ENCODE peak calls at places on chromosome 18, in six cellular contexts. R, B, M, Y, K and L are unnamed samples.

GRCh38 chr18:49849331-49850217 is 36.2 kb upstream of the ACAA2 start:
- DNase-seq in R (peak; percentile 17), B (peak; percentile 64), M (peak; percentile 92), Y (peak; percentile 92), K (peak; percentile 59), L (peak; percentile 88)

GRCh38 chr18:70338890-70339289 is 50.0 kb downstream of the SOCS6 start:
- DNase-seq in R (no peak), B (no peak), M (no peak), Y (no peak), K (no peak), L (no peak)

GRCh38 chr18:46250084-46250811 is 146.1 kb downstream of the HAUS1 start:
- DNase-seq in R (no peak), B (no peak), M (peak; percentile 92), Y (peak; percentile 91), K (peak; percentile 99), L (no peak)

GRCh38 chr18:11154369-11154982 is 5.1 kb upstream of the PIEZO2 start:
- DNase-seq in R (peak; percentile 40), B (no peak), M (peak; percentile 76), Y (peak; percentile 79), K (peak; percentile 57), L (no peak)

GRCh38 chr18:36419913-36420531 is 122.5 kb downstream of the FHOD3 start:
- DNase-seq in R (no peak), B (no peak), M (peak; percentile 21), Y (no peak), K (peak; percentile 52), L (no peak)

GRCh38 chr18:32764611-32765244 is 8.1 kb downstream of the KLHL14 start:
- DNase-seq in R (no peak), B (no peak), M (no peak), Y (no peak), K (no peak), L (no peak)

GRCh38 chr18:71114550-71115210 is 825.8 kb downstream of the SOCS6 start:
- DNase-seq in R (no peak), B (no peak), M (no peak), Y (no peak), K (no peak), L (no peak)

GRCh38 chr18:58005036-58005435 is 39.0 kb upstream of the NEDD4L start:
- DNase-seq in R (no peak), B (no peak), M (peak; percentile 40), Y (no peak), K (no peak), L (no peak)

GRCh38 chr18:11320981-11321380 is 171.6 kb upstream of the PIEZO2 start:
- DNase-seq in R (no peak), B (no peak), M (peak; percentile 79), Y (peak; percentile 54), K (no peak), L (no peak)

GRCh38 chr18:34767601-34768027 is 57.5 kb downstream of the DTNA start:
- DNase-seq in R (no peak), B (no peak), M (peak; percentile 97), Y (peak; percentile 91), K (peak; percentile 80), L (no peak)

GRCh38 chr18:46352520-46353250 is 248.5 kb downstream of the HAUS1 start:
- DNase-seq in R (no peak), B (no peak), M (no peak), Y (no peak), K (no peak), L (no peak)

GRCh38 chr18:10563886-10564285 is 38.1 kb downstream of the NAPG start:
- DNase-seq in R (no peak), B (no peak), M (no peak), Y (no peak), K (no peak), L (no peak)

GRCh38 chr18:3604626-3605408 is 154.8 kb downstream of the TGIF1 start:
- DNase-seq in R (no peak), B (no peak), M (peak; percentile 98), Y (peak; percentile 96), K (peak; percentile 90), L (no peak)

GRCh38 chr18:54358495-54358793 is 738 bp downstream of the C18orf54 start:
- DNase-seq in R (no peak), B (no peak), M (peak; percentile 10), Y (no peak), K (peak; percentile 37), L (no peak)

GRCh38 chr18:69353023-69353422 is 47.7 kb upstream of the DOK6 start:
- DNase-seq in R (no peak), B (no peak), M (no peak), Y (no peak), K (no peak), L (no peak)

GRCh38 chr18:37511933-37512332 is 53.7 kb downstream of the CELF4 start:
- DNase-seq in R (no peak), B (no peak), M (no peak), Y (no peak), K (no peak), L (no peak)

GRCh38 chr18:59006461-59007067 is 133.1 kb upstream of the SEC11C start:
- DNase-seq in R (no peak), B (no peak), M (no peak), Y (peak; percentile 42), K (no peak), L (no peak)

GRCh38 chr18:75923169-75923568 is 495.7 kb upstream of the SMIM21 start:
- DNase-seq in R (no peak), B (no peak), M (peak; percentile 1), Y (no peak), K (no peak), L (no peak)

GRCh38 chr18:79447703-79448367 is 52.1 kb downstream of the NFATC1 start:
- DNase-seq in R (no peak), B (no peak), M (peak; percentile 85), Y (peak; percentile 72), K (no peak), L (no peak)

GRCh38 chr18:77647472-77647871 is 397.8 kb downstream of the GALR1 start:
- DNase-seq in R (no peak), B (no peak), M (no peak), Y (no peak), K (no peak), L (no peak)

GRCh38 chr18:50866765-50867164 is 12.2 kb upstream of the ME2 start:
- DNase-seq in R (no peak), B (no peak), M (no peak), Y (no peak), K (peak; percentile 48), L (no peak)

GRCh38 chr18:65093341-65093740 is 657.5 kb upstream of the CDH7 start:
- DNase-seq in R (no peak), B (no peak), M (no peak), Y (no peak), K (no peak), L (no peak)

GRCh38 chr18:23943104-23943503 is 71.5 kb upstream of the TTC39C start:
- DNase-seq in R (no peak), B (no peak), M (no peak), Y (no peak), K (no peak), L (no peak)

GRCh38 chr18:7366597-7366996 is 135.7 kb downstream of the LRRC30 start:
- DNase-seq in R (no peak), B (no peak), M (no peak), Y (no peak), K (no peak), L (no peak)

GRCh38 chr18:32759768-32760167 is 13.1 kb downstream of the KLHL14 start:
- DNase-seq in R (no peak), B (no peak), M (no peak), Y (no peak), K (no peak), L (no peak)

GRCh38 chr18:58309610-58310239 is 265.7 kb downstream of the NEDD4L start:
- DNase-seq in R (no peak), B (no peak), M (no peak), Y (no peak), K (no peak), L (no peak)

GRCh38 chr18:32048507-32049091 is 30.0 kb downstream of the RNF125 start:
- DNase-seq in R (no peak), B (no peak), M (peak; percentile 3), Y (peak; percentile 52), K (peak; percentile 20), L (no peak)

GRCh38 chr18:76819411-76820136 is 2.8 kb upstream of the ZNF236 start:
- DNase-seq in R (no peak), B (peak; percentile 30), M (no peak), Y (no peak), K (peak; percentile 50), L (no peak)

DNA sequence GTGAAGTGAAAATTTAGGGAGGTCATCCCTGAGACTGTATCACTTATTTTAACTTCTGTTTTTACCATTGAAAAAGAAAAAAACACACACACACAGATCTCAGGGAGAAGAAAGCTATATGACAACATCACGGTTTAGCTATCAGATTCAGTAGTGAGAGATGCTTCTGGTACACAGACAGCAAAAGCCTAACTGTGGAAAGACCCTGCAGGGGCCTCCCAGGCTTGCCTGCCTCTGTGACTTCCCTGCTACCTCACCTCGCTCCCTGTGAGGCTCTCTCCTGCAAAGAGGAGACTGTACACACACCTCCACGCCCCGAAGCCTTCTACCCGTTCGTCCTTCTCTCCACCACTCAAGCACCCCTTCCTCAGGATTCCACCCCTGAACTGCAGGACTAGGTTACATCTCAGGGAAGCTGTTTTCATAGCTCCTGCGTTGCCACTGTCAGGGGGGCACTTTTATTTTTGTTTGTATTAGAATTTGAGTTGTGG is 86.3 kb downstream of the EPB41L3 start:
- DNase-seq in R (no peak), B (no peak), M (no peak), Y (no peak), K (no peak), L (no peak)
- H2AFZ ChIP-seq in R (peak overlapping the region; percentile 92), B (no peak overlapping the region), M (peak overlapping the region; percentile 67), Y (no peak overlapping the region), K (no peak overlapping the region), L (no peak overlapping the region)

DNA sequence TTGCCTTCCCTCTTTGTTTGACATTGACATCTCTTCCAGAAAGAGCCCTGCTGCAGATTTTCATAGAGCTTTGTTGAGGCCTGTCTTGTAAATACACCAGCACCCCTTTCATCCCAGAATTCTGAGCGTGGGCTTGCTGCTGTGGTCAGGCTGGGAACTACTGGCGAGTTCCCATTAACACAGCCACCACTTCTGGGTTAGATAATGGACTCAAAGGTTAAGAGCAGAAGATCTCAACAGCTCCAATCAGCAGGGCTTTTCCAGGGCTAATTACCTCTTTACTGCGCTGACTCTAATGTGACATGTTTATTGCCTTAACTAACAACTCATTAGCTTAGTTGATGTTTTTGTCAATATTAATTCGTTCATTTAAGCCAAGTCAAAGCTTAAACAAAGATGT is 235.9 kb upstream of the BOD1L2 start:
- DNase-seq in R (no peak), B (no peak), M (no peak), Y (peak; percentile 3), K (no peak), L (no peak)
- H4K8ac ChIP-seq in R (no peak overlapping the region), B (no peak overlapping the region), M (no peak overlapping the region), Y (no peak overlapping the region), K (no peak overlapping the region), L (no peak overlapping the region)

GRCh38 chr18:26700728-26701127 is 152.4 kb upstream of the KCTD1 start:
- DNase-seq in R (no peak), B (no peak), M (no peak), Y (no peak), K (no peak), L (no peak)
- H3K9ac ChIP-seq in R (no peak overlapping the region), B (no peak overlapping the region), M (no peak overlapping the region), Y (no peak overlapping the region), K (no peak overlapping the region), L (no peak overlapping the region)

DNA sequence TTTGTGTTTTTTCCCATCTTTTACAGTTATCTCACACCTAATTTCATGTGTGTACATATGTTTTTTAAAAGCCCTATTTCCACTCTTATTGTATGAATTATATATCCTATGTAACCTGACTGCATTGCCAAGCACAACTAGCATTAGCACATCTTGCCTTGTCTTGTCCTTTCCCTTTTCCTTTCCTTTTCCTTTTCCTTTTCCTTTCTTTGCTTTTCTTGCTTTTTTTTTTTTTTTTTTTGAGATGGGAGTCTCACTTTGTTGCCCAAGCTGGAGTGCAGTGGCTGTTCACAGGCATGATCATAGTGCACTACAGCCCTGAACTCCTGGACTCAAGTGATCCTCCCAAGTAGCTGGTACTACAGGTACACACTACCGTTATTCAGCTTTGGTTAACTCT is 172.7 kb upstream of the BOD1L2 start:
- DNase-seq in R (no peak), B (no peak), M (no peak), Y (no peak), K (no peak), L (no peak)
- H2AFZ ChIP-seq in R (no peak overlapping the region), B (no peak overlapping the region), M (no peak overlapping the region), Y (no peak overlapping the region), K (no peak overlapping the region), L (no peak overlapping the region)